ENCODE peak calls at places on chromosomes 4 and X, in seven cellular contexts. I, Y, B, J, K, L and D are unnamed samples.

GRCh38 chrX:87299563-87300160 is 217.9 kb upstream of the KLHL4 start:
- DNase-seq in I (peak), Y (peak), B (no peak), J (peak), K (no peak), L (no peak), D (peak)

GRCh38 chr4:25888781-25889180 is 25.2 kb upstream of the SMIM20 start:
- DNase-seq in I (no peak), Y (no peak), B (no peak), J (no peak), K (no peak), L (no peak), D (no peak)

GRCh38 chr4:32219306-32220075 is 1499.3 kb downstream of the PCDH7 start:
- DNase-seq in I (no peak), Y (no peak), B (no peak), J (no peak), K (no peak), L (no peak), D (no peak)

GRCh38 chr4:77821775-77822174 is 2.6 kb upstream of the CNOT6L start:
- DNase-seq in I (no peak), Y (no peak), B (no peak), J (peak), K (peak), L (no peak), D (no peak)

GRCh38 chr4:138225477-138225876 is 16.7 kb downstream of the SLC7A11 start:
- DNase-seq in I (peak), Y (no peak), B (no peak), J (no peak), K (no peak), L (no peak), D (no peak)

GRCh38 chr4:174134361-174134760 is 149.1 kb downstream of the FBXO8 start:
- DNase-seq in I (peak), Y (no peak), B (no peak), J (no peak), K (no peak), L (no peak), D (no peak)

GRCh38 chrX:148365233-148365632 is 135.2 kb upstream of the AFF2 start:
- DNase-seq in I (no peak), Y (no peak), B (no peak), J (no peak), K (no peak), L (no peak), D (no peak)

GRCh38 chrX:41003501-41004286 is 81.6 kb upstream of the USP9X start:
- DNase-seq in I (no peak), Y (no peak), B (no peak), J (no peak), K (no peak), L (no peak), D (no peak)

GRCh38 chr4:137749466-137749865 is 217.2 kb upstream of the PCDH18 start:
- DNase-seq in I (no peak), Y (no peak), B (no peak), J (no peak), K (no peak), L (no peak), D (no peak)

GRCh38 chr4:78691333-78691732 is 84.8 kb upstream of the BMP2K start:
- DNase-seq in I (peak), Y (no peak), B (no peak), J (peak), K (no peak), L (no peak), D (no peak)

GRCh38 chr4:6834867-6835266 is 52.3 kb downstream of the KIAA0232 start:
- DNase-seq in I (peak), Y (peak), B (no peak), J (no peak), K (no peak), L (no peak), D (peak)

GRCh38 chr4:153205757-153206156 is 1.5 kb downstream of the TRIM2 start:
- DNase-seq in I (no peak), Y (peak), B (no peak), J (no peak), K (peak), L (peak), D (peak)

GRCh38 chr4:108492816-108493595 is 127.4 kb upstream of the RPL34 start:
- DNase-seq in I (no peak), Y (no peak), B (no peak), J (peak), K (peak), L (peak), D (peak)